ENCODE peak calls at places on chromosome 12, in nine cellular contexts. W is H1, U is astrocyte, H is K562, B is neural progenitor cell, L is HCT116, D is keratinocyte, Z is PC-3, C is hepatocyte. I is an unnamed sample.

GRCh38 chr12:27343255-27344000 is 10.8 kb downstream of the BMAL2 start:
- DNase-seq in H (no peak), C (peak; percentile 19), D (peak; percentile 69), Z (peak; percentile 99), B (no peak), U (peak; percentile 97), L (no peak), W (no peak), I (peak; percentile 94)

GRCh38 chr12:13362260-13362841 is 165.8 kb downstream of the EMP1 start:
- DNase-seq in U (peak; percentile 13), W (peak; percentile 84), C (peak; percentile 85), B (peak; percentile 83), L (peak; percentile 77), Z (peak; percentile 77), H (peak; percentile 62), D (no peak), I (peak; percentile 77)

GRCh38 chr12:6949063-6949594 is 2.0 kb upstream of the PTPN6 start:
- DNase-seq in C (no peak), B (no peak), W (no peak), H (no peak), L (no peak), Z (no peak), D (no peak), U (no peak), I (no peak)

GRCh38 chr12:123896786-123897185 is 75.8 kb downstream of the CCDC92 start:
- DNase-seq in D (no peak), H (no peak), L (no peak), B (no peak), Z (no peak), C (peak; percentile 44), U (no peak), W (no peak), I (peak; percentile 84)

GRCh38 chr12:109677323-109677722 is 36.3 kb upstream of the FAM222A start:
- DNase-seq in C (no peak), W (no peak), H (no peak), L (no peak), B (peak; percentile 97), D (no peak), U (no peak), Z (no peak), I (no peak)

GRCh38 chr12:119989619-119990381 is 764 bp downstream of the BICDL1 start:
- DNase-seq in B (peak; percentile 96), D (no peak), L (no peak), H (peak; percentile 78), W (peak; percentile 95), U (peak; percentile 52), C (peak; percentile 93), Z (peak; percentile 83), I (peak; percentile 89)

GRCh38 chr12:120725659-120726509 is at the start of gene ACADS:
- DNase-seq in W (peak; percentile 98), C (peak; percentile 96), Z (peak; percentile 80), B (peak; percentile 97), U (peak; percentile 52), H (peak; percentile 98), L (peak; percentile 51), D (peak; percentile 21), I (peak; percentile 95)

GRCh38 chr12:51865470-51865745 is 16.9 kb upstream of the FIGNL2 start:
- DNase-seq in C (no peak), D (no peak), Z (no peak), L (no peak), W (no peak), H (no peak), U (no peak), B (no peak), I (no peak)

GRCh38 chr12:87509233-87509820 is 519.9 kb downstream of the C12orf50 start:
- DNase-seq in Z (peak; percentile 82), H (no peak), D (peak; percentile 23), U (peak; percentile 73), L (peak; percentile 44), W (no peak), B (no peak), C (peak; percentile 20), I (peak; percentile 23)

GRCh38 chr12:57894577-57895292 is 46.6 kb upstream of the ATP23 start:
- DNase-seq in Z (no peak), B (no peak), H (no peak), L (no peak), D (no peak), U (no peak), W (no peak), C (no peak), I (peak; percentile 29)

GRCh38 chr12:29771786-29772185 is 12.0 kb downstream of the TMTC1 start:
- DNase-seq in H (no peak), U (no peak), W (no peak), Z (peak; percentile 17), B (no peak), D (no peak), C (no peak), L (no peak), I (peak; percentile 59)

GRCh38 chr12:98174410-98174809 is 341.0 kb upstream of the TMPO start:
- DNase-seq in Z (no peak), U (no peak), W (no peak), B (no peak), L (no peak), H (no peak), D (no peak), C (no peak), I (no peak)

GRCh38 chr12:14249368-14249767 is 116.1 kb upstream of the ATF7IP start:
- DNase-seq in U (no peak), W (no peak), L (peak; percentile 48), Z (peak; percentile 37), B (peak; percentile 53), D (no peak), H (no peak), C (no peak), I (no peak)

GRCh38 chr12:117300131-117300530 is 61.3 kb downstream of the NOS1 start:
- DNase-seq in C (no peak), H (no peak), W (no peak), Z (peak; percentile 33), D (no peak), U (no peak), B (no peak), L (no peak), I (no peak)

GRCh38 chr12:117294206-117294605 is 67.2 kb downstream of the NOS1 start:
- DNase-seq in H (peak; percentile 33), L (no peak), B (no peak), Z (no peak), D (no peak), C (no peak), W (no peak), U (no peak), I (no peak)

GRCh38 chr12:117293510-117293909 is 67.9 kb downstream of the NOS1 start:
- DNase-seq in Z (no peak), D (no peak), H (no peak), W (no peak), L (no peak), C (no peak), B (no peak), U (no peak), I (no peak)

GRCh38 chr12:117298191-117298590 is 63.2 kb downstream of the NOS1 start:
- DNase-seq in B (no peak), D (no peak), U (no peak), H (no peak), L (no peak), C (no peak), W (no peak), Z (no peak), I (no peak)

DNA sequence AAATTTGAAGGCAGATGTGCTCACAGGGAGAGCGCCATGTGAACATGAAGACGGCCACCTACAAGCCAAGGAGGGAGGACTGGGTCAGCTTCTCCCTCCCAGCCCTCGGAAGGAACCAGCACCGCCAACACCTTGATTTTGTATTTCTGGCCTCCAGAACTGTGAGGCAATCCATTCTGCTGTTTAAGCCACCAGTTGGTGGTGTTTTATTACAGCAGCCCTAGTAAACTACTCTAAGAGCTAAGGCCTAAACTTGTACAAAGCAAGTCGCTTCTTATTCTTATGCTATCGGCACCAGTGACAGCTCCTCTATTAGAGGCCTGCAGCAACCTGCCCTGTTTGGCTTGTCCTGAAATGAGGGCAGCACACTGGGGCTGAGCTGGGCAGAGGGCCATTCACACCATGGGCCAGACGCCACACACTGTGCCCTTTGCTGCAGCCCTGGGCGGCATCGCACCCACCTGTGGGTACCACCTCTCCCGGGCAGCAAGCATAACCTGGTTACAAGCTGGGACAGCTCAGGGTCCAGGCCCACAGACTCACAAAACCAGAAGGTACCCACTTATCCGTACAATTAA is 62.7 kb downstream of the NOS1 start:
- DNase-seq in C (no peak), W (no peak), H (no peak), L (no peak), Z (no peak), D (no peak), U (no peak), B (no peak), I (no peak)
- TF ChIP-seq EZH2 in C (no peak), W (no peak), H (no peak), L (no peak), Z (no peak), D (no peak), U (no peak), B (no peak), I (no peak)

GRCh38 chr12:122870867-122871664 is 24.9 kb downstream of the VPS37B start:
- DNase-seq in L (no peak), U (peak; percentile 52), D (no peak), Z (no peak), W (no peak), B (peak; percentile 80), H (no peak), C (peak; percentile 70), I (peak; percentile 74)
- TF ChIP-seq EZH2 in L (no peak), U (no peak), D (no peak), Z (no peak), W (peak; percentile 28), B (no peak), H (no peak), C (no peak), I (no peak)

GRCh38 chr12:50055831-50056628 is 1.4 kb upstream of the ASIC1 start:
- DNase-seq in U (no peak), D (no peak), H (peak; percentile 77), C (peak; percentile 76), W (peak; percentile 82), B (peak; percentile 82), Z (peak; percentile 58), L (peak; percentile 48), I (peak; percentile 69)
- TF ChIP-seq EZH2 in U (no peak), D (no peak), H (no peak), C (no peak), W (no peak), B (no peak), Z (no peak), L (no peak), I (no peak)

GRCh38 chr12:114530417-114530816 is 124.5 kb upstream of the TBX5 start:
- DNase-seq in D (no peak), B (no peak), Z (no peak), L (no peak), C (no peak), U (no peak), H (no peak), W (no peak), I (no peak)

GRCh38 chr12:114529956-114530355 is 124.0 kb upstream of the TBX5 start:
- DNase-seq in D (no peak), W (no peak), L (no peak), H (no peak), B (no peak), Z (no peak), U (no peak), C (no peak), I (peak; percentile 48)

DNA sequence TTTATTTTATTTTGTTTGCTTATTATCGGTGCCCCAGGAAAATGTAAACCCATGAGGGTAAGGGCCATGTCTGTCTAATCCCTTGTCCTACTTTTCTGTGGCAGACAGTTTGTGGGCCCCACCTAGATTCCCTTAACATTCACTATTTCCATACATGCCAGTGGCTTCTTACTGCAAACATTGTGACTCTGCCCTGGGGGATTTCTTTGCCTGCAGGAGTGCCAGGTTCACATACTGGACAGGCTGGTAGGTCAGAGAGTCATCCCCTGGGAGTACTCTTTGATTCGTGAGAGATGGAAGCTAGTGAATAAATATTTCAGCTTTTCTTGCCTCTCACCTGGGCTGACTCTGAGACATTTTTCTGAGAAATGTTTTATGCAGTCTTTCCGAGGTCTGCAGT is 122.8 kb upstream of the TBX5 start:
- DNase-seq in Z (peak; percentile 35), U (no peak), D (no peak), H (no peak), C (no peak), B (no peak), L (no peak), W (no peak), I (no peak)
- TF ChIP-seq EZH2 in Z (no peak), U (no peak), D (no peak), H (no peak), C (no peak), B (no peak), L (no peak), W (no peak), I (no peak)